ENCODE peak calls at places on chromosomes 11 and 22, in nine cellular contexts. V is right atrium auricular region, I is fibroblast of mammary gland, R is GM12865, B is ascending aorta, N is fibroblast of the aortic adventitia, G is neural progenitor cell, O is heart left ventricle, F is Caco-2. K is an unnamed sample.

GRCh38 chr11:43690929-43691328 is 10.4 kb downstream of the HSD17B12 start:
- DNase-seq in V (no peak), I (no peak), R (no peak), B (no peak), N (no peak), G (no peak), O (no peak), F (no peak), K (no peak)

GRCh38 chr11:116563028-116563712 is 209.6 kb downstream of the BUD13 start:
- DNase-seq in V (no peak), I (peak; percentile 12), R (no peak), B (no peak), N (peak; percentile 16), G (no peak), O (peak; percentile 29), F (peak; percentile 66), K (no peak)

GRCh38 chr11:14359573-14360031 is 619 bp upstream of the RRAS2 start:
- DNase-seq in V (no peak), I (peak; percentile 45), R (no peak), B (no peak), N (no peak), G (no peak), O (no peak), F (no peak), K (no peak)

GRCh38 chr11:68961245-68961644 is 19.5 kb downstream of the MRGPRD start:
- DNase-seq in V (no peak), I (no peak), R (no peak), B (no peak), N (no peak), G (no peak), O (no peak), F (no peak), K (no peak)

GRCh38 chr22:50014053-50014501 is 1.5 kb upstream of the IL17REL start:
- DNase-seq in V (no peak), I (no peak), R (no peak), B (no peak), N (no peak), G (no peak), O (no peak), F (no peak), K (no peak)

GRCh38 chr11:2139691-2140337 is 625 bp upstream of the IGF2 start:
- DNase-seq in V (no peak), I (no peak), R (no peak), B (no peak), N (no peak), G (peak; percentile 62), O (no peak), F (peak; percentile 70), K (no peak)

GRCh38 chr11:132531921-132532320 is 1000.4 kb downstream of the OPCML start:
- DNase-seq in V (no peak), I (no peak), R (no peak), B (no peak), N (no peak), G (no peak), O (no peak), F (no peak), K (no peak)

GRCh38 chr11:75432911-75433321 is at the start of gene KLHL35:
- DNase-seq in V (no peak), I (no peak), R (no peak), B (no peak), N (no peak), G (peak; percentile 82), O (no peak), F (no peak), K (no peak)

GRCh38 chr22:17990167-17990566 is 34.2 kb downstream of the MICAL3 start:
- DNase-seq in V (no peak), I (no peak), R (no peak), B (no peak), N (no peak), G (no peak), O (no peak), F (no peak), K (no peak)

GRCh38 chr11:75196426-75196825 is 44.1 kb upstream of the TPBGL start:
- DNase-seq in V (no peak), I (no peak), R (no peak), B (no peak), N (no peak), G (no peak), O (no peak), F (no peak), K (no peak)

GRCh38 chr11:117885777-117886176 is 9.3 kb upstream of the FXYD6 start:
- DNase-seq in V (peak; percentile 73), I (peak; percentile 8), R (no peak), B (no peak), N (peak; percentile 44), G (no peak), O (peak; percentile 88), F (no peak), K (no peak)

GRCh38 chr11:2107941-2108630 is 31.1 kb downstream of the IGF2 start:
- DNase-seq in V (no peak), I (no peak), R (no peak), B (no peak), N (no peak), G (no peak), O (peak; percentile 5), F (no peak), K (no peak)

GRCh38 chr11:97610854-97611253 is 1221.0 kb downstream of the JRKL start:
- DNase-seq in V (no peak), I (no peak), R (no peak), B (no peak), N (no peak), G (no peak), O (no peak), F (peak; percentile 33), K (no peak)

GRCh38 chr22:37428649-37429586 is 1.6 kb upstream of the ELFN2 start:
- DNase-seq in V (no peak), I (peak; percentile 56), R (peak; percentile 59), B (no peak), N (peak; percentile 57), G (peak; percentile 93), O (no peak), F (peak; percentile 74), K (no peak)

GRCh38 chr11:126152152-126152551 is 59.3 kb downstream of the RPUSD4 start:
- DNase-seq in V (no peak), I (no peak), R (no peak), B (no peak), N (no peak), G (no peak), O (no peak), F (no peak), K (no peak)

GRCh38 chr22:39718206-39718605 is 147.7 kb downstream of the CACNA1I start:
- DNase-seq in V (no peak), I (no peak), R (no peak), B (no peak), N (no peak), G (no peak), O (no peak), F (no peak), K (no peak)

GRCh38 chr11:67288198-67288451 is 978 bp upstream of the ANKRD13D start:
- DNase-seq in V (no peak), I (no peak), R (no peak), B (no peak), N (no peak), G (no peak), O (no peak), F (no peak), K (no peak)

GRCh38 chr22:37054078-37054440 is 2.5 kb downstream of the KCTD17 start:
- DNase-seq in V (no peak), I (no peak), R (no peak), B (no peak), N (no peak), G (no peak), O (no peak), F (no peak), K (no peak)

GRCh38 chr11:66112640-66113098 is 42.6 kb downstream of the PACS1 start:
- DNase-seq in V (peak; percentile 65), I (peak; percentile 87), R (peak; percentile 78), B (no peak), N (peak; percentile 89), G (no peak), O (peak; percentile 35), F (no peak), K (no peak)

DNA sequence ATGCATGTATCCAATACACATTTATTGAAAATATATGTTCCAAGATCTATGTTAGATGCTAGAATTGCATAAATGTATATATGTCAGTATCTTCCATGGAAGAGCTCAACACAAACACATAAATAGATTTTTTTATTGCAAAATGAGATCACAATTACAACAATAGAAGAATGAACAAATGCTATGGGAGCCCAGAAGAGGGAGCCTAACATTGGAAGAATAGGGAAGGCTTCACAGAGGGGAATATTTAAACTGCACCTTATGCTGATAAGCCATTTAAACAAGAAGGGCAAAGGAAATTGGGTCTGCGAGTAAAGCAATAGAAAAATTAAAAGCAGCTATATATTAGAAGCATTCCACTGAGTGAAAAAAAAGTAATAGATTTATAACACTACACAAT is 96.1 kb upstream of the LRRC55 start:
- DNase-seq in V (no peak), I (peak; percentile 8), R (no peak), B (no peak), N (peak; percentile 20), G (no peak), O (no peak), F (no peak), K (no peak)
- TF ChIP-seq CTCF in V (no peak), I (peak; percentile 32), R (no peak), B (no peak), N (peak; percentile 33), G (peak; percentile 14), O (no peak), F (no peak), K (no peak)

GRCh38 chr11:848380-848931 is 5.8 kb downstream of the TSPAN4 start:
- DNase-seq in V (no peak), I (no peak), R (peak; percentile 58), B (no peak), N (peak; percentile 37), G (peak; percentile 74), O (peak; percentile 61), F (peak; percentile 75), K (no peak)
- TF ChIP-seq CTCF in V (peak; percentile 89), I (peak; percentile 72), R (peak; percentile 97), B (peak; percentile 94), N (peak; percentile 94), G (peak; percentile 75), O (peak; percentile 82), F (peak; percentile 89), K (no peak)

DNA sequence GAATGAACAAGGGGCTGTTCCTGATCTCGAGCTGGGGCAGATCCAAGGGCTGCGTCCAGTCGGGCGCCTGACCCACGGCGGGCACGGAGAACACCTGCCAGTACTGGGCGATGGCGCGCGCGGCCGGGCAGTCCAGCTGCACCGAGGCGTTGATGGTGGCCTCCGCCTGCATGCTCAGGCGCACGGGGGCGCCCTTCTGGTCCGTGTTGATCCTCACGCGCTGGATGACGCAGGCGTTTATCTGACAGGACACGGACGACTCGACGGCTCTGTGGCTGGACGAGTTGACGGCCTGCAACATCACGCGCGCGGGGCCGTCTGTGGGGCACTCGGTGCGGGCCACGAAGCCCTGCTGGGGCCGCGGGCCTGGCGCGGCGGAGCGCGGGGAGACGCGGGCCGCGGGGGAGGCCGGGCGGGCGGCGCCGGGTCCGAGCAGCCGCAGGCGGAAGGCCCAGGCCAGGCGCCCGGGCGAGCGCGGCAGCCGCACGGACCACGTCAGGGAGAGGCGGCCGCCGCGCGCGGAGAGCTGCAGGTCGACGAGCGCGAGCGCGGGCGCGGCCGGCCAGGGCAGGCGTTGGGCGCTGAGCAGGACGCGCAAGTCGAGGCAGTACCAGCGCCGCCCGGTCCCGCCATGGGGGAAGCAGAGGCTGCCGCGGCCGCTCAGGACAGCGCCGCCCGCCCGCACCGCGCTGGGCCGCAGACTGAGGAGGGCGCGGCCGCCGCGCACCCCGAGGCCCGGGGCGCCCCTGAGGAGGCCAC is 515 bp downstream of the PKDREJ start:
- DNase-seq in V (peak; percentile 78), I (peak; percentile 65), R (no peak), B (no peak), N (peak; percentile 29), G (peak; percentile 74), O (peak; percentile 85), F (no peak), K (no peak)
- TF ChIP-seq CTCF in V (no peak), I (no peak), R (no peak), B (peak; percentile 25), N (no peak), G (peak; percentile 53), O (no peak), F (no peak), K (no peak)

GRCh38 chr11:36622431-36623136 is 24.5 kb upstream of the RAG2 start:
- DNase-seq in V (no peak), I (peak; percentile 21), R (peak; percentile 47), B (no peak), N (peak; percentile 41), G (peak; percentile 9), O (no peak), F (peak; percentile 45), K (no peak)
- TF ChIP-seq CTCF in V (no peak), I (peak; percentile 35), R (peak; percentile 51), B (peak; percentile 38), N (peak; percentile 55), G (peak; percentile 45), O (peak; percentile 57), F (no peak), K (no peak)